ENCODE peak calls at places on chromosomes 7 and 10, in ten cellular contexts. F is NAMALWA; R is NCI-H1105 treated with DMSO at 0.1 percent for 48 hours; V is astrocyte; Y is AG08395; P is stimulated activated CD8-positive, alpha-beta memory T cell treated with anti-CD3 and anti-CD28 coated beads, Interleukin-2, amount 100 ng/mL, for 48 hours; Z is SJSA1; L is fibroblast of villous mesenchyme; J is ACHN; X is heart right ventricle. A is an unnamed sample.

GRCh38 chr10:72561745-72562166 is 64.1 kb downstream of the MICU1 start:
- DNase-seq in Z (no peak), X (no peak), R (no peak), P (no peak), V (no peak), J (no peak), L (no peak), F (no peak), Y (no peak), A (no peak)

GRCh38 chr10:35912615-35913170 is 270.6 kb upstream of the FZD8 start:
- DNase-seq in J (no peak), P (no peak), Z (no peak), F (no peak), L (peak; percentile 90), X (no peak), V (peak; percentile 39), R (no peak), Y (peak; percentile 58), A (no peak)

GRCh38 chr10:126904807-126905686 is at the start of gene DOCK1:
- DNase-seq in Z (peak; percentile 83), P (no peak), R (no peak), F (no peak), X (peak; percentile 73), L (peak; percentile 72), Y (peak; percentile 89), V (peak; percentile 55), J (peak; percentile 83), A (no peak)

GRCh38 chr10:30509508-30509907 is 75.5 kb downstream of the MAP3K8 start:
- DNase-seq in L (no peak), X (no peak), J (no peak), Y (no peak), P (no peak), V (no peak), F (no peak), R (no peak), Z (no peak), A (no peak)

GRCh38 chr10:131698986-131699385 is 201.8 kb upstream of the PPP2R2D start:
- DNase-seq in Y (no peak), V (no peak), F (no peak), J (no peak), R (no peak), Z (peak; percentile 32), X (no peak), L (no peak), P (no peak), A (no peak)

GRCh38 chr7:147833549-147833948 is 757.0 kb upstream of the C7orf33 start:
- DNase-seq in F (no peak), R (no peak), P (no peak), X (no peak), L (no peak), J (no peak), V (no peak), Y (no peak), Z (no peak), A (no peak)

GRCh38 chr7:96968981-96969380 is 36.4 kb upstream of the DLX6 start:
- DNase-seq in J (no peak), F (no peak), Z (no peak), V (no peak), X (no peak), R (no peak), Y (no peak), P (no peak), L (no peak), A (no peak)

GRCh38 chr7:66642186-66642585 is 13.5 kb downstream of the KCTD7 start:
- DNase-seq in X (no peak), V (no peak), P (no peak), Z (no peak), J (no peak), Y (no peak), L (no peak), R (no peak), F (no peak), A (no peak)

GRCh38 chr10:72320676-72321247 is 34.0 kb downstream of the DNAJB12 start:
- DNase-seq in J (peak; percentile 100), F (peak; percentile 95), L (peak; percentile 100), Z (peak; percentile 96), P (peak; percentile 70), V (peak; percentile 95), R (no peak), Y (peak; percentile 96), X (no peak), A (peak; percentile 73)

GRCh38 chr7:25261545-25262135 is 33.4 kb upstream of the NPVF start:
- DNase-seq in Z (no peak), F (no peak), X (no peak), L (peak; percentile 3), P (no peak), V (no peak), R (no peak), J (no peak), Y (no peak), A (no peak)

GRCh38 chr7:154953006-154953684 is 49.8 kb downstream of the PAXIP1 start:
- DNase-seq in V (no peak), Y (peak; percentile 43), Z (peak; percentile 61), L (peak; percentile 59), F (peak; percentile 64), X (peak; percentile 54), P (peak; percentile 65), J (peak; percentile 75), R (no peak), A (peak; percentile 58)

GRCh38 chr10:7153750-7154149 is 257.1 kb downstream of the SFMBT2 start:
- DNase-seq in X (no peak), L (peak; percentile 8), J (no peak), Z (no peak), F (no peak), Y (no peak), R (no peak), V (peak; percentile 42), P (no peak), A (no peak)

GRCh38 chr7:2627258-2628136 is 4.3 kb upstream of the TTYH3 start:
- DNase-seq in J (no peak), Z (no peak), F (no peak), L (no peak), V (no peak), X (no peak), Y (no peak), P (no peak), R (no peak), A (no peak)

GRCh38 chr7:148540041-148540738 is 50.4 kb upstream of the C7orf33 start:
- DNase-seq in V (peak; percentile 70), F (no peak), L (peak; percentile 27), X (peak; percentile 54), Z (no peak), P (no peak), J (peak; percentile 57), Y (peak; percentile 85), R (no peak), A (no peak)

GRCh38 chr7:74288034-74288881 is 949 bp upstream of the CLIP2 start:
- DNase-seq in X (no peak), F (no peak), Y (no peak), V (no peak), R (no peak), L (no peak), Z (no peak), J (peak; percentile 45), P (no peak), A (no peak)

GRCh38 chr10:102837230-102837721 is at the start of gene CYP17A1:
- DNase-seq in X (no peak), F (no peak), R (peak; percentile 1), Z (no peak), V (no peak), L (no peak), P (no peak), Y (no peak), J (peak; percentile 60), A (no peak)

GRCh38 chr10:75352650-75353049 is 48.9 kb downstream of the ZNF503 start:
- DNase-seq in X (no peak), P (no peak), J (peak; percentile 49), Z (no peak), R (no peak), F (no peak), Y (peak; percentile 22), V (no peak), L (no peak), A (no peak)

GRCh38 chr10:123611876-123612275 is 54.3 kb upstream of the GPR26 start:
- DNase-seq in Z (no peak), X (no peak), V (no peak), J (no peak), L (no peak), F (no peak), Y (no peak), R (no peak), P (no peak), A (no peak)

GRCh38 chr7:150502519-150502918 is 12.2 kb upstream of the GIMAP7 start:
- DNase-seq in R (no peak), Z (no peak), F (no peak), V (no peak), Y (no peak), P (no peak), X (no peak), L (no peak), J (no peak), A (no peak)

GRCh38 chr7:38751416-38751815 is 120.2 kb upstream of the AMPH start:
- DNase-seq in V (no peak), J (no peak), Z (no peak), F (no peak), L (no peak), Y (peak; percentile 27), X (no peak), P (no peak), R (no peak), A (no peak)

GRCh38 chr7:94421711-94422110 is 27.0 kb downstream of the COL1A2 start:
- DNase-seq in Z (no peak), Y (no peak), R (no peak), V (no peak), X (no peak), J (no peak), L (no peak), P (no peak), F (no peak), A (no peak)

GRCh38 chr7:1490837-1491236 is 13.4 kb downstream of the INTS1 start:
- DNase-seq in Y (no peak), J (no peak), Z (no peak), P (no peak), X (no peak), R (no peak), V (no peak), F (no peak), L (no peak), A (no peak)

GRCh38 chr10:62992145-62992721 is 140.9 kb upstream of the NRBF2 start:
- DNase-seq in P (no peak), Y (no peak), F (no peak), J (no peak), X (no peak), V (peak; percentile 73), R (no peak), L (peak; percentile 65), Z (no peak), A (no peak)

GRCh38 chr7:157234271-157234670 is 95.5 kb downstream of the UBE3C start:
- DNase-seq in Y (peak; percentile 50), V (no peak), J (no peak), X (no peak), Z (no peak), F (no peak), L (peak; percentile 52), P (no peak), R (no peak), A (no peak)

GRCh38 chr7:143351060-143351459 is 11.5 kb downstream of the FAM131B start:
- DNase-seq in P (no peak), X (no peak), J (no peak), V (peak; percentile 6), Y (no peak), R (no peak), L (peak; percentile 25), Z (no peak), F (no peak), A (no peak)

GRCh38 chr10:91796332-91797076 is 1.7 kb upstream of the TNKS2 start:
- DNase-seq in X (peak; percentile 19), Y (no peak), R (no peak), F (peak; percentile 82), L (peak; percentile 11), J (peak; percentile 44), P (peak; percentile 26), V (no peak), Z (no peak), A (peak; percentile 51)

GRCh38 chr10:36779238-36779846 is 346.1 kb upstream of the ANKRD30A start:
- DNase-seq in Y (peak; percentile 83), X (no peak), V (peak; percentile 22), R (peak; percentile 36), J (peak; percentile 37), F (peak; percentile 21), L (peak; percentile 71), P (no peak), Z (no peak), A (no peak)

GRCh38 chr7:44959433-44959951 is 19.3 kb downstream of the MYO1G start:
- DNase-seq in Z (no peak), P (no peak), X (no peak), F (peak; percentile 18), Y (no peak), R (no peak), V (no peak), L (no peak), J (no peak), A (peak; percentile 39)